ENCODE peak calls at places on chromosomes 16 and 17, in six cellular contexts. G, Q, I, C, X and J are unnamed samples.
A peak's percentile ranks its signal among the peaks of the same experiment; 100 is the strongest.

GRCh38 chr17:50101346-50102163 is 6.4 kb downstream of the PDK2 start:
- DNase-seq in G (peak; percentile 73), Q (no peak), I (peak; percentile 87), X (peak; percentile 89), C (peak; percentile 62), J (peak; percentile 81)

GRCh38 chr16:67016681-67017450 is 12.1 kb upstream of the CBFB start:
- DNase-seq in C (no peak), G (no peak), I (no peak), Q (no peak), X (no peak), J (peak; percentile 27)

GRCh38 chr17:5035356-5035755 is at the start of gene SLC52A1:
- DNase-seq in X (peak; percentile 60), G (no peak), Q (no peak), C (no peak), I (peak; percentile 48), J (no peak)

GRCh38 chr16:58519707-58520106 is 4.4 kb downstream of the SETD6 start:
- DNase-seq in Q (no peak), C (no peak), X (no peak), I (no peak), G (no peak), J (no peak)

GRCh38 chr17:18362509-18363020 is 785 bp downstream of the SHMT1 start:
- DNase-seq in Q (no peak), G (peak; percentile 64), C (peak; percentile 25), X (peak; percentile 70), I (peak; percentile 68), J (peak; percentile 89)

GRCh38 chr17:9886141-9886930 is 18.7 kb downstream of the RCVRN start:
- DNase-seq in X (no peak), G (no peak), C (no peak), I (no peak), Q (no peak), J (no peak)

GRCh38 chr17:51540151-51540550 is 279.8 kb downstream of the UTP18 start:
- DNase-seq in C (peak; percentile 8), G (no peak), X (no peak), Q (no peak), I (no peak), J (no peak)

GRCh38 chr16:1688807-1689560 is 10.9 kb downstream of the JPT2 start:
- DNase-seq in X (no peak), Q (no peak), C (no peak), I (no peak), G (peak; percentile 70), J (no peak)

GRCh38 chr16:52705192-52705591 is 158.2 kb upstream of the TOX3 start:
- DNase-seq in Q (no peak), C (no peak), X (peak; percentile 23), G (no peak), I (no peak), J (no peak)

GRCh38 chr16:21159281-21159951 is 942 bp downstream of the LDAF1 start:
- DNase-seq in Q (no peak), G (peak; percentile 67), I (peak; percentile 63), X (peak; percentile 28), C (peak; percentile 46), J (peak; percentile 75)

GRCh38 chr17:45775576-45776011 is 8.5 kb upstream of the CRHR1 start:
- DNase-seq in Q (no peak), C (no peak), G (peak; percentile 86), I (peak; percentile 18), X (peak; percentile 86), J (peak; percentile 76)

GRCh38 chr17:44522883-44523671 is 19.9 kb upstream of the GPATCH8 start:
- DNase-seq in I (peak; percentile 77), Q (peak; percentile 46), C (peak; percentile 82), G (peak; percentile 83), X (peak; percentile 48), J (peak; percentile 65)

GRCh38 chr17:49490271-49490670 is 4.8 kb upstream of the NGFR start:
- DNase-seq in G (no peak), C (no peak), X (no peak), Q (no peak), I (no peak), J (no peak)

GRCh38 chr17:50532452-50533024 is at the start of gene EPN3:
- DNase-seq in G (peak; percentile 89), I (peak; percentile 82), X (peak; percentile 82), C (no peak), Q (no peak), J (no peak)

GRCh38 chr16:87198328-87198731 is 118.9 kb downstream of the C16orf95 start:
- DNase-seq in C (no peak), X (peak; percentile 55), I (no peak), Q (no peak), G (no peak), J (no peak)

GRCh38 chr17:66476014-66476413 is 173.6 kb downstream of the PRKCA start:
- DNase-seq in I (no peak), X (no peak), C (no peak), Q (no peak), G (no peak), J (no peak)

GRCh38 chr16:85138825-85139627 is 26.8 kb upstream of the CIBAR2 start:
- DNase-seq in Q (no peak), C (no peak), G (no peak), X (no peak), I (no peak), J (no peak)

GRCh38 chr16:51326131-51326856 is 175.2 kb upstream of the SALL1 start:
- DNase-seq in C (peak; percentile 15), Q (no peak), G (no peak), X (no peak), I (no peak), J (no peak)

GRCh38 chr17:42309142-42309541 is 20.8 kb downstream of the STAT5A start:
- DNase-seq in X (no peak), Q (no peak), G (no peak), I (no peak), C (no peak), J (no peak)

GRCh38 chr17:73228748-73229236 is 32.9 kb downstream of the CPSF4L start:
- DNase-seq in Q (no peak), G (peak; percentile 77), I (peak; percentile 66), C (peak; percentile 88), X (no peak), J (peak; percentile 83)

GRCh38 chr17:43860077-43860725 is 13.2 kb downstream of the CD300LG start:
- DNase-seq in C (no peak), I (no peak), G (no peak), Q (no peak), X (no peak), J (peak; percentile 52)

GRCh38 chr16:77402672-77403071 is 32.2 kb downstream of the ADAMTS18 start:
- DNase-seq in C (no peak), I (no peak), Q (no peak), X (no peak), G (no peak), J (no peak)

GRCh38 chr17:58513391-58513912 is 986 bp downstream of the MTMR4 start:
- DNase-seq in Q (no peak), C (peak; percentile 17), I (no peak), X (peak; percentile 69), G (no peak), J (peak; percentile 59)

GRCh38 chr16:84555418-84556196 is 51.1 kb upstream of the MEAK7 start:
- DNase-seq in I (no peak), Q (no peak), G (no peak), C (no peak), X (no peak), J (no peak)

GRCh38 chr17:28663723-28664122 is 1.7 kb downstream of the SUPT6H start:
- DNase-seq in X (no peak), I (no peak), Q (no peak), G (no peak), C (no peak), J (no peak)

GRCh38 chr17:28655160-28655559 is 6.5 kb downstream of the SDF2 start:
- DNase-seq in I (no peak), X (no peak), Q (no peak), G (no peak), C (no peak), J (no peak)

GRCh38 chr17:28661635-28662526 is at the start of the genes SDF2 and SUPT6H:
- DNase-seq in G (peak; percentile 93), I (peak; percentile 93), Q (peak; percentile 72), C (peak; percentile 97), X (peak; percentile 95), J (peak; percentile 95)

GRCh38 chr17:28662527-28662829 is 473 bp downstream of the SUPT6H start:
- DNase-seq in Q (no peak), X (no peak), G (no peak), I (no peak), C (no peak), J (no peak)

GRCh38 chr17:28657756-28658155 is 4.0 kb downstream of the SDF2 start:
- DNase-seq in X (no peak), Q (no peak), C (no peak), G (no peak), I (no peak), J (no peak)
- TF ChIP-seq POLR2AphosphoS5 in X (no peak), Q (no peak), C (no peak), G (no peak), I (no peak), J (no peak)

GRCh38 chr17:76074390-76075363 is at the start of gene GALR2:
- DNase-seq in G (no peak), Q (no peak), C (no peak), X (peak; percentile 75), I (no peak), J (no peak)
- H3K4me3 ChIP-seq in G (no peak within 1 kb of the TSS), Q (no peak within 1 kb of the TSS), C (no peak within 1 kb of the TSS), X (no peak within 1 kb of the TSS), I (peak within 1 kb of the TSS; percentile 2), J (peak within 1 kb of the TSS; percentile 5)

GRCh38 chr17:78323821-78324390 is 36.0 kb downstream of the SOCS3 start:
- DNase-seq in Q (no peak), I (no peak), X (peak; percentile 71), C (no peak), G (no peak), J (peak; percentile 53)

GRCh38 chr17:78322327-78322857 is 37.5 kb downstream of the SOCS3 start:
- DNase-seq in G (no peak), I (no peak), Q (no peak), C (no peak), X (no peak), J (no peak)

GRCh38 chr17:78325076-78325712 is 34.7 kb downstream of the SOCS3 start:
- DNase-seq in G (no peak), X (no peak), Q (no peak), C (no peak), I (peak; percentile 49), J (peak; percentile 89)

GRCh38 chr17:78322858-78323455 is 36.9 kb downstream of the SOCS3 start:
- DNase-seq in I (peak; percentile 34), X (peak; percentile 85), C (no peak), Q (no peak), G (no peak), J (peak; percentile 88)

DNA sequence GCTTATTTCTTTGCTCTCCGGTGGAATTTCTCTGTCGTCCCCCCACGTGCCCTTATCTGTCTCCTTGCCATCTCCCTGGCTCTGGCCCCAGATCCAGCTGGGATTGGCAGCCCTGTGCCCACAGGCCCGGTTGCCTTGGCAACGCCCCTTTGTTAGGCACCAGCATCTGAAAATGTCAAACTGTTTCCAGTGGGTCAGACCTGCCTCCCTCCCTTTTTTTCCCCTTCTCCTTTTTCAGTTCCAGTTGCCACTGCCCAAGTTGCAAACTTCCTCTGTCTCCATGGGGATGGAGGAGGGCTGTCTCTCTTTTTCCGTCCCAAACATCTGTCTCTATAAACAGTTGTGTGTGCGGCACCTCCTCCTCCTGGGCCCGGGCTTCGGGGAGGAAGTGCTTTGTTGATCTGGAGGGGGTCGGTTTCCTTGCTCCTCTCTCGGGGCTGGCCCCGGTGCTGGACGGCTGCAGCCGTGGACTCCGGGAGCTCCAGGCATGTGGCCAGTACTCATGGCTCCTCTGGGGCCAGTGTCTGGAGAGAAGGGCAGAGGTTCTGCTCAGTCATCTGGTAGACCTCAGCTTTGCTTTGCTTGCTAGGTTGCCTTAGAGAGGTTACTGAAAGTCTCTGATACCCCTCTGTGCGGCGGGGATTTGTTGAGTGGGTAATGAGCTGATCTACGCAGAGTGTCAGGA is 35.3 kb downstream of the SOCS3 start:
- DNase-seq in G (no peak), C (no peak), X (peak; percentile 89), Q (no peak), I (peak; percentile 60), J (peak; percentile 94)
- TF ChIP-seq EP300 in G (no peak), C (no peak), X (no peak), Q (no peak), I (no peak), J (no peak)

GRCh38 chr17:36934144-36934758 is 3.0 kb upstream of the LHX1 start:
- DNase-seq in I (no peak), C (no peak), G (no peak), Q (no peak), X (peak; percentile 68), J (no peak)
- TF ChIP-seq POLR2AphosphoS5 in I (no peak), C (no peak), G (no peak), Q (no peak), X (no peak), J (no peak)